ENCODE peak calls at places on chromosome 14, in ten cellular contexts. One of them, this sample, is unnamed. For H3K4me1, the result is how much of the 10 kb centered on the place peaks cover.

GRCh38 chr14:36852853-36853634 is 191.4 kb downstream of the PAX9 start:
- DNase-seq in transverse colon: no peak
- DNase-seq in fibroblast of lung: peak
- DNase-seq in adrenal gland: peak
- DNase-seq in lung: no peak
- DNase-seq in mucosa of descending colon: no peak
- DNase-seq in upper lobe of right lung: no peak
- DNase-seq in prostate gland: no peak
- DNase-seq in A549: no peak
- DNase-seq in H9: no peak
- DNase-seq in this sample: no peak

GRCh38 chr14:101072945-101073597 is 169.5 kb upstream of the RTL1 start:
- DNase-seq in transverse colon: peak
- DNase-seq in fibroblast of lung: peak
- DNase-seq in adrenal gland: peak
- DNase-seq in lung: peak
- DNase-seq in mucosa of descending colon: peak
- DNase-seq in upper lobe of right lung: peak
- DNase-seq in prostate gland: peak
- DNase-seq in A549: peak
- DNase-seq in H9: peak
- DNase-seq in this sample: peak

GRCh38 chr14:54691525-54692260 is 124.8 kb downstream of the SAMD4A start:
- DNase-seq in transverse colon: peak
- DNase-seq in fibroblast of lung: peak
- DNase-seq in adrenal gland: peak
- DNase-seq in lung: peak
- DNase-seq in mucosa of descending colon: peak
- DNase-seq in upper lobe of right lung: peak
- DNase-seq in prostate gland: peak
- DNase-seq in A549: peak
- DNase-seq in H9: peak
- DNase-seq in this sample: peak

GRCh38 chr14:33332497-33332896 is 393.8 kb downstream of the NPAS3 start:
- DNase-seq in transverse colon: no peak
- DNase-seq in fibroblast of lung: no peak
- DNase-seq in adrenal gland: no peak
- DNase-seq in lung: no peak
- DNase-seq in mucosa of descending colon: no peak
- DNase-seq in upper lobe of right lung: no peak
- DNase-seq in prostate gland: peak
- DNase-seq in A549: no peak
- DNase-seq in H9: no peak
- DNase-seq in this sample: no peak

GRCh38 chr14:52703225-52703624 is 3.8 kb upstream of the PSMC6 start:
- DNase-seq in transverse colon: peak
- DNase-seq in fibroblast of lung: peak
- DNase-seq in adrenal gland: peak
- DNase-seq in lung: peak
- DNase-seq in mucosa of descending colon: no peak
- DNase-seq in upper lobe of right lung: no peak
- DNase-seq in prostate gland: peak
- DNase-seq in A549: no peak
- DNase-seq in H9: no peak
- DNase-seq in this sample: no peak

GRCh38 chr14:71533800-71534199 is 398.4 kb upstream of the RGS6 start:
- DNase-seq in transverse colon: no peak
- DNase-seq in fibroblast of lung: no peak
- DNase-seq in adrenal gland: no peak
- DNase-seq in lung: no peak
- DNase-seq in mucosa of descending colon: no peak
- DNase-seq in upper lobe of right lung: no peak
- DNase-seq in prostate gland: no peak
- DNase-seq in A549: no peak
- DNase-seq in H9: no peak
- DNase-seq in this sample: no peak

GRCh38 chr14:77988966-77989365 is 181.2 kb upstream of the NRXN3 start:
- DNase-seq in transverse colon: no peak
- DNase-seq in fibroblast of lung: peak
- DNase-seq in adrenal gland: no peak
- DNase-seq in lung: no peak
- DNase-seq in mucosa of descending colon: no peak
- DNase-seq in upper lobe of right lung: no peak
- DNase-seq in prostate gland: no peak
- DNase-seq in A549: no peak
- DNase-seq in H9: no peak
- DNase-seq in this sample: no peak

GRCh38 chr14:63705561-63706070 is 22.2 kb downstream of the SGPP1 start:
- DNase-seq in transverse colon: no peak
- DNase-seq in fibroblast of lung: no peak
- DNase-seq in adrenal gland: no peak
- DNase-seq in lung: no peak
- DNase-seq in mucosa of descending colon: no peak
- DNase-seq in upper lobe of right lung: no peak
- DNase-seq in prostate gland: no peak
- DNase-seq in A549: no peak
- DNase-seq in H9: no peak
- DNase-seq in this sample: no peak

GRCh38 chr14:101039755-101040138 is 136.2 kb upstream of the RTL1 start:
- DNase-seq in transverse colon: no peak
- DNase-seq in fibroblast of lung: no peak
- DNase-seq in adrenal gland: no peak
- DNase-seq in lung: no peak
- DNase-seq in mucosa of descending colon: no peak
- DNase-seq in upper lobe of right lung: no peak
- DNase-seq in prostate gland: no peak
- DNase-seq in A549: no peak
- DNase-seq in H9: no peak
- DNase-seq in this sample: no peak

GRCh38 chr14:68008491-68008890 is 188.9 kb downstream of the RAD51B start:
- DNase-seq in transverse colon: no peak
- DNase-seq in fibroblast of lung: no peak
- DNase-seq in adrenal gland: no peak
- DNase-seq in lung: no peak
- DNase-seq in mucosa of descending colon: no peak
- DNase-seq in upper lobe of right lung: no peak
- DNase-seq in prostate gland: no peak
- DNase-seq in A549: no peak
- DNase-seq in H9: no peak
- DNase-seq in this sample: no peak

GRCh38 chr14:102043251-102044025 is 43.4 kb downstream of the HSP90AA1 start:
- DNase-seq in transverse colon: no peak
- DNase-seq in fibroblast of lung: no peak
- DNase-seq in adrenal gland: no peak
- DNase-seq in lung: no peak
- DNase-seq in mucosa of descending colon: no peak
- DNase-seq in upper lobe of right lung: no peak
- DNase-seq in prostate gland: no peak
- DNase-seq in A549: no peak
- DNase-seq in H9: no peak
- DNase-seq in this sample: no peak

GRCh38 chr14:30355431-30355913 is 203.5 kb upstream of the G2E3 start:
- DNase-seq in transverse colon: no peak
- DNase-seq in fibroblast of lung: peak
- DNase-seq in adrenal gland: no peak
- DNase-seq in lung: no peak
- DNase-seq in mucosa of descending colon: no peak
- DNase-seq in upper lobe of right lung: no peak
- DNase-seq in prostate gland: no peak
- DNase-seq in A549: no peak
- DNase-seq in H9: no peak
- DNase-seq in this sample: no peak

DNA sequence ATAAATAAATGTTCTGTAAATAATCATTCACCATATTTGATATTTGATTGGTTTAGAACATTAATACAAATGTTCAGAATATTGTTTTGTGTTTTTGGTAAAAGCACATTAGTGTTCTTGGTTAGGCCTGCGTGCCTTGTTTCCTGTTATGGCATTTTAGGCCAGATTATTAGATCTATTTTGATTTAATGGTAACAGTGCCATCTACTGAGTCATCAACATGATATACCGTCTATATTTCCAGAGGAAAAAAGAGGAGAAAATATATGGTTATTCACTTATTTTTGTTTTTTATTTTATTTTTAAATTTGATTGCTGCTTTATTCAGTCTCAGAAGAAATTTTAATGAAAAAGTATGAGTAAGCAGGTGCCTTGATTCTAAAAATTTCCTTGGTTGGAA is 60.3 kb downstream of the GPHN start:
- DNase-seq in transverse colon: no peak
- DNase-seq in fibroblast of lung: no peak
- DNase-seq in adrenal gland: no peak
- DNase-seq in lung: no peak
- DNase-seq in mucosa of descending colon: no peak
- DNase-seq in upper lobe of right lung: no peak
- DNase-seq in prostate gland: no peak
- DNase-seq in A549: no peak
- DNase-seq in H9: no peak
- DNase-seq in this sample: no peak
- TF ChIP-seq CTCF in transverse colon: no peak
- TF ChIP-seq CTCF in fibroblast of lung: no peak
- TF ChIP-seq CTCF in adrenal gland: no peak
- TF ChIP-seq CTCF in lung: no peak
- TF ChIP-seq CTCF in mucosa of descending colon: no peak
- TF ChIP-seq CTCF in upper lobe of right lung: no peak
- TF ChIP-seq CTCF in prostate gland: no peak
- TF ChIP-seq CTCF in A549: peak
- TF ChIP-seq CTCF in H9: no peak
- TF ChIP-seq CTCF in this sample: no peak

DNA sequence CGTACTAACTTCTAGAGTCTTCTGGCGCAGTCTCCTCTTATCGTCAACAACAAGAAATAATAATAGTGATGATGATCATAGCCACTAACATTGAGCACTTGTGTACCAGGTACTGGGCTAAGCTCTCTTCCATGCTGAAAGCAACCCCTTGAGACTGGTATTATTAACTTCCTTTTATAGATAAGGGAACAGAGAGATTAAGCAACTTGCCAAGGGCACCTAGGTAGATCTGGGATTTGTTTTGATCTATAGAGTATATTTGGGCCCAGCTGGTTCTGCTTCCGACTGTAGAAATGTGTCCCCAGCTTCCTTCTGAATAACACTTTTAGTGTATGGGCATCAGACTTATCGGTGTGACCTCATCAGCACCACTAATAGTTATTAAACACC is 1.1 kb upstream of the ZNF219 start:
- DNase-seq in transverse colon: no peak
- DNase-seq in fibroblast of lung: no peak
- DNase-seq in adrenal gland: no peak
- DNase-seq in lung: no peak
- DNase-seq in mucosa of descending colon: no peak
- DNase-seq in upper lobe of right lung: no peak
- DNase-seq in prostate gland: no peak
- DNase-seq in A549: no peak
- DNase-seq in H9: no peak
- DNase-seq in this sample: no peak
- H3K4me1 ChIP-seq in transverse colon: half or more
- H3K4me1 ChIP-seq in fibroblast of lung: under half
- H3K4me1 ChIP-seq in adrenal gland: under half
- H3K4me1 ChIP-seq in lung: under half
- H3K4me1 ChIP-seq in mucosa of descending colon: under half
- H3K4me1 ChIP-seq in upper lobe of right lung: under half
- H3K4me1 ChIP-seq in prostate gland: under half
- H3K4me1 ChIP-seq in A549: half or more
- H3K4me1 ChIP-seq in H9: under half
- H3K4me1 ChIP-seq in this sample: under half

GRCh38 chr14:94305620-94306019 is 12.6 kb upstream of the SERPINA10 start:
- DNase-seq in transverse colon: no peak
- DNase-seq in fibroblast of lung: no peak
- DNase-seq in adrenal gland: no peak
- DNase-seq in lung: no peak
- DNase-seq in mucosa of descending colon: no peak
- DNase-seq in upper lobe of right lung: no peak
- DNase-seq in prostate gland: no peak
- DNase-seq in A549: no peak
- DNase-seq in H9: no peak
- DNase-seq in this sample: no peak

GRCh38 chr14:94309721-94310120 is 13.4 kb downstream of the SERPINA6 start:
- DNase-seq in transverse colon: no peak
- DNase-seq in fibroblast of lung: no peak
- DNase-seq in adrenal gland: no peak
- DNase-seq in lung: no peak
- DNase-seq in mucosa of descending colon: no peak
- DNase-seq in upper lobe of right lung: no peak
- DNase-seq in prostate gland: no peak
- DNase-seq in A549: no peak
- DNase-seq in H9: no peak
- DNase-seq in this sample: no peak

GRCh38 chr14:94306047-94306978 is 13.2 kb upstream of the SERPINA10 start:
- DNase-seq in transverse colon: no peak
- DNase-seq in fibroblast of lung: no peak
- DNase-seq in adrenal gland: no peak
- DNase-seq in lung: no peak
- DNase-seq in mucosa of descending colon: no peak
- DNase-seq in upper lobe of right lung: no peak
- DNase-seq in prostate gland: no peak
- DNase-seq in A549: no peak
- DNase-seq in H9: no peak
- DNase-seq in this sample: no peak

GRCh38 chr14:94310248-94310647 is 12.9 kb downstream of the SERPINA6 start:
- DNase-seq in transverse colon: no peak
- DNase-seq in fibroblast of lung: no peak
- DNase-seq in adrenal gland: no peak
- DNase-seq in lung: no peak
- DNase-seq in mucosa of descending colon: no peak
- DNase-seq in upper lobe of right lung: no peak
- DNase-seq in prostate gland: no peak
- DNase-seq in A549: no peak
- DNase-seq in H9: no peak
- DNase-seq in this sample: no peak

GRCh38 chr14:94307410-94307992 is 14.4 kb upstream of the SERPINA10 start:
- DNase-seq in transverse colon: no peak
- DNase-seq in fibroblast of lung: no peak
- DNase-seq in adrenal gland: no peak
- DNase-seq in lung: no peak
- DNase-seq in mucosa of descending colon: no peak
- DNase-seq in upper lobe of right lung: no peak
- DNase-seq in prostate gland: no peak
- DNase-seq in A549: no peak
- DNase-seq in H9: no peak
- DNase-seq in this sample: no peak
- TF ChIP-seq CTCF in transverse colon: no peak
- TF ChIP-seq CTCF in fibroblast of lung: no peak
- TF ChIP-seq CTCF in adrenal gland: no peak
- TF ChIP-seq CTCF in lung: no peak
- TF ChIP-seq CTCF in mucosa of descending colon: no peak
- TF ChIP-seq CTCF in upper lobe of right lung: no peak
- TF ChIP-seq CTCF in prostate gland: peak
- TF ChIP-seq CTCF in A549: no peak
- TF ChIP-seq CTCF in H9: peak
- TF ChIP-seq CTCF in this sample: no peak

DNA sequence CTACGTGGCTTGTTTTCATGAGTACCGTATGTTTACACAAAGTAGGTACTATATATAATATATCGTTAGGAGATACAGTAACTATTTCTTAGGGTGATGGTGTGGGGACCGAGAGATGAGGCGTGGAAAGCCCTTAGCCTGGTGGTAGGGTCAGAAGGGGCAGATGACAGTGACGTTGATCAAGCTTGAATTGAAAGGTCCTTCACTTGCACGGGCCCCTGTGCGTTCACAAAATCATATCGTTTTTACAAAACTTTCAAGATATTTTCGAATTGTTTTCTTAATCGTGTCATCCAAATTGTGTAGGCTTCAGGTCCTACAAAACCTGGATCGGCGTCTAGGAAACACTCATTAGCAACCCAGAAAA is 881 bp upstream of the SOS2 start:
- DNase-seq in transverse colon: no peak
- DNase-seq in fibroblast of lung: no peak
- DNase-seq in adrenal gland: no peak
- DNase-seq in lung: no peak
- DNase-seq in mucosa of descending colon: no peak
- DNase-seq in upper lobe of right lung: no peak
- DNase-seq in prostate gland: no peak
- DNase-seq in A549: no peak
- DNase-seq in H9: no peak
- DNase-seq in this sample: no peak
- H3K4me1 ChIP-seq in transverse colon: under half
- H3K4me1 ChIP-seq in fibroblast of lung: under half
- H3K4me1 ChIP-seq in adrenal gland: under half
- H3K4me1 ChIP-seq in lung: under half
- H3K4me1 ChIP-seq in mucosa of descending colon: under half
- H3K4me1 ChIP-seq in upper lobe of right lung: under half
- H3K4me1 ChIP-seq in prostate gland: under half
- H3K4me1 ChIP-seq in A549: under half
- H3K4me1 ChIP-seq in H9: under half
- H3K4me1 ChIP-seq in this sample: under half

This sample was measured in ovary.